ENCODE peak calls at places on chromosomes 13 and 19, in nine cellular contexts. Q is mammary epithelial cell, Y is Caco-2, F is AG09319, J is ovary, D is uterus, L is lower leg skin, A is HFF-Myc, C is nephron progenitor cell. N is an unnamed sample.

GRCh38 chr13:31870511-31870910 is 131.2 kb downstream of the RXFP2 start:
- DNase-seq in J (no peak), Q (peak; percentile 14), A (no peak), L (no peak), D (no peak), C (no peak), Y (no peak), F (no peak), N (no peak)

GRCh38 chr13:33367931-33368330 is 82.4 kb upstream of the STARD13 start:
- DNase-seq in Q (no peak), J (no peak), D (no peak), C (no peak), L (no peak), Y (no peak), F (no peak), A (no peak), N (no peak)

GRCh38 chr13:103935117-103935516 is 868.9 kb upstream of the SLC10A2 start:
- DNase-seq in D (no peak), Y (no peak), A (no peak), L (no peak), Q (no peak), J (no peak), F (no peak), C (no peak), N (no peak)

GRCh38 chr13:42478531-42479156 is 95.3 kb upstream of the TNFSF11 start:
- DNase-seq in Y (no peak), L (no peak), Q (peak; percentile 24), J (no peak), D (no peak), C (no peak), A (no peak), F (no peak), N (no peak)

GRCh38 chr19:5593245-5593962 is 25.7 kb upstream of the TINCR start:
- DNase-seq in A (no peak), L (no peak), C (no peak), J (no peak), F (no peak), Q (no peak), Y (no peak), D (no peak), N (no peak)

GRCh38 chr13:36090592-36090991 is 40.6 kb downstream of the DCLK1 start:
- DNase-seq in J (no peak), C (no peak), A (no peak), Y (no peak), Q (no peak), L (no peak), D (no peak), F (no peak), N (no peak)

GRCh38 chr13:107370036-107370785 is 802.3 kb upstream of the ARGLU1 start:
- DNase-seq in J (no peak), L (no peak), F (no peak), Q (no peak), Y (no peak), D (no peak), C (no peak), A (no peak), N (no peak)

GRCh38 chr13:50460366-50460765 is 383.1 kb downstream of the DLEU7 start:
- DNase-seq in Y (no peak), L (no peak), C (no peak), Q (no peak), A (no peak), D (no peak), J (no peak), F (no peak), N (no peak)

GRCh38 chr13:99281811-99282263 is 23.7 kb upstream of the GPR18 start:
- DNase-seq in Y (no peak), Q (no peak), A (no peak), C (no peak), F (no peak), L (peak; percentile 95), J (no peak), D (peak; percentile 23), N (no peak)

GRCh38 chr19:32349724-32350475 is 4.5 kb downstream of the ZNF507 start:
- DNase-seq in A (no peak), Q (no peak), C (no peak), F (no peak), J (no peak), Y (no peak), D (no peak), L (no peak), N (no peak)

GRCh38 chr13:112193463-112194166 is 126.7 kb downstream of the SOX1 start:
- DNase-seq in Q (no peak), L (peak; percentile 78), D (no peak), C (no peak), J (no peak), F (no peak), A (no peak), Y (peak; percentile 12), N (no peak)

GRCh38 chr19:35310811-35311465 is 18.0 kb upstream of the CD22 start:
- DNase-seq in C (no peak), F (no peak), A (no peak), D (no peak), L (no peak), J (no peak), Q (no peak), Y (no peak), N (no peak)

GRCh38 chr13:32453981-32454380 is 26.1 kb upstream of the N4BP2L1 start:
- DNase-seq in Y (no peak), F (no peak), J (no peak), A (no peak), Q (no peak), L (no peak), D (no peak), C (no peak), N (no peak)

GRCh38 chr19:28705008-28705407 is 507.9 kb downstream of the UQCRFS1 start:
- DNase-seq in J (no peak), A (peak; percentile 41), Y (no peak), L (no peak), C (no peak), Q (peak; percentile 83), F (peak; percentile 27), D (no peak), N (no peak)

GRCh38 chr13:85798999-85799646 is at the start of gene SLITRK6:
- DNase-seq in D (no peak), C (peak; percentile 11), J (no peak), A (peak; percentile 62), L (no peak), F (peak; percentile 5), Y (no peak), Q (peak; percentile 94), N (no peak)

GRCh38 chr13:48783181-48783630 is 129.5 kb downstream of the CYSLTR2 start:
- DNase-seq in F (peak; percentile 96), L (peak; percentile 95), D (no peak), Y (no peak), Q (peak; percentile 89), A (peak; percentile 93), J (peak; percentile 48), C (no peak), N (peak; percentile 61)

GRCh38 chr19:7515471-7516226 is at the start of gene ZNF358:
- DNase-seq in A (no peak), Q (no peak), C (peak; percentile 86), J (peak; percentile 76), L (peak; percentile 93), F (peak; percentile 45), D (peak; percentile 70), Y (peak; percentile 79), N (no peak)

GRCh38 chr13:59492030-59492636 is 671.6 kb downstream of the DIAPH3 start:
- DNase-seq in D (no peak), F (no peak), J (no peak), A (no peak), Y (no peak), Q (no peak), L (no peak), C (no peak), N (no peak)

GRCh38 chr19:670609-671075 is 5.5 kb upstream of the FSTL3 start:
- DNase-seq in Q (no peak), F (no peak), L (no peak), A (no peak), C (no peak), D (no peak), J (no peak), Y (no peak), N (no peak)

DNA sequence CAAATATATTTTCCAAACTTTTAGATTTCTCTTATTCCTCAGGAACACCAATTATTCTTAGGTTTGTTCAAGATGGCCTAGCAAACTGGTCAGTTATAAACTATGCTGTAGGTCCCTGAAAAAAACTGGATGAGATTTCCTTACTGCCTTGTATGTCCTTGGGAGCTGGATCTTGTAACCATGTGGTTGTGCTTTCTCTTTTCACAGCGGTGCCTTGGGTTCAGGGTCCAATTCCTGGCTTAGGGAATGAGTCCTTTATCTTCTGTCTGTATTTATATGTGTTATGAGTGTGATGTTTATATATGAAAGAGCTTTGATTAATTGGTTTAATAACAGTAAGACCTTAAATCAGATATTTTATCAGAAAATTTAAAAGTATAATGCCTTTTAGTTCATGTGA is 23.5 kb upstream of the GRTP1 start:
- DNase-seq in Y (no peak), A (no peak), L (peak; percentile 7), C (no peak), F (no peak), Q (no peak), D (no peak), J (no peak), N (no peak)
- TF ChIP-seq CTCF in Y (no peak), A (no peak), L (no peak), C (no peak), F (no peak), Q (no peak), D (no peak), J (no peak), N (no peak)

GRCh38 chr19:10964903-10965302 is 4.1 kb downstream of the SMARCA4 start:
- DNase-seq in Q (no peak), Y (no peak), J (no peak), F (no peak), D (no peak), C (no peak), A (no peak), L (no peak), N (no peak)
- TF ChIP-seq CTCF in Q (no peak), Y (no peak), J (no peak), F (no peak), D (no peak), C (no peak), A (no peak), L (no peak), N (no peak)

GRCh38 chr19:44587863-44588752 is 25.3 kb upstream of the IGSF23 start:
- DNase-seq in L (no peak), Q (peak; percentile 74), F (peak; percentile 87), C (no peak), D (no peak), A (peak; percentile 56), J (no peak), Y (no peak), N (no peak)
- TF ChIP-seq CTCF in L (no peak), Q (peak; percentile 52), F (peak; percentile 60), C (no peak), D (peak; percentile 14), A (no peak), J (no peak), Y (no peak), N (no peak)

GRCh38 chr19:39403331-39404312 is 3.0 kb upstream of the ZFP36 start:
- DNase-seq in L (peak; percentile 100), J (peak; percentile 99), Q (peak; percentile 93), F (peak; percentile 100), Y (peak; percentile 94), D (peak; percentile 100), A (peak; percentile 94), C (peak; percentile 75), N (peak; percentile 98)
- TF ChIP-seq CTCF in L (no peak), J (no peak), Q (no peak), F (no peak), Y (no peak), D (no peak), A (no peak), C (no peak), N (no peak)

GRCh38 chr19:42219812-42220750 is at the start of gene ZNF526:
- DNase-seq in C (peak; percentile 98), A (peak; percentile 93), L (peak; percentile 99), D (peak; percentile 98), Y (peak; percentile 99), Q (peak; percentile 96), F (peak; percentile 94), J (peak; percentile 96), N (peak; percentile 83)
- TF ChIP-seq CTCF in C (no peak), A (no peak), L (no peak), D (peak; percentile 3), Y (peak; percentile 2), Q (no peak), F (no peak), J (no peak), N (no peak)

N was measured in omental fat pad.